ENCODE peak calls at places on chromosomes 12 and 14, in six cellular contexts. B, W, M, Z, T and G are unnamed samples.

GRCh38 chr12:100128509-100128908 is 14.2 kb downstream of the BLTP3B start:
- DNase-seq in W (no peak), T (peak; percentile 29), M (peak; percentile 70), Z (peak; percentile 41), B (peak; percentile 72), G (peak; percentile 70)

GRCh38 chr12:42485823-42486222 is 103.7 kb downstream of the PRICKLE1 start:
- DNase-seq in M (no peak), B (no peak), Z (no peak), W (no peak), T (no peak), G (no peak)

GRCh38 chr12:93087836-93088610 is 158.9 kb upstream of the EEA1 start:
- DNase-seq in T (no peak), Z (no peak), B (no peak), W (no peak), M (no peak), G (no peak)

GRCh38 chr12:123808167-123808566 is 46.1 kb downstream of the DNAH10 start:
- DNase-seq in Z (peak; percentile 7), T (no peak), M (peak; percentile 15), B (peak; percentile 15), W (no peak), G (peak; percentile 31)

GRCh38 chr14:76293923-76294322 is 82.0 kb upstream of the ESRRB start:
- DNase-seq in T (no peak), B (no peak), M (no peak), Z (no peak), W (no peak), G (no peak)

GRCh38 chr14:56902413-56902812 is 92.1 kb upstream of the OTX2 start:
- DNase-seq in Z (no peak), M (no peak), B (no peak), T (no peak), W (no peak), G (no peak)

GRCh38 chr12:124556896-124557501 is 10.4 kb downstream of the NCOR2 start:
- DNase-seq in B (no peak), T (no peak), W (no peak), M (no peak), Z (no peak), G (no peak)

GRCh38 chr14:51774209-51774608 is 86.2 kb upstream of the GNG2 start:
- DNase-seq in B (no peak), T (no peak), M (no peak), Z (no peak), W (no peak), G (no peak)

GRCh38 chr12:91677556-91677955 is 468.1 kb downstream of the BTG1 start:
- DNase-seq in B (no peak), W (no peak), Z (no peak), M (no peak), T (no peak), G (no peak)

GRCh38 chr12:19239616-19240234 is 110.2 kb downstream of the PLEKHA5 start:
- DNase-seq in Z (peak; percentile 86), M (peak; percentile 74), W (no peak), T (no peak), B (peak; percentile 65), G (peak; percentile 50)

GRCh38 chr14:71397371-71397770 is 490.1 kb downstream of the PCNX1 start:
- DNase-seq in B (no peak), M (no peak), W (no peak), Z (no peak), T (no peak), G (peak; percentile 59)

GRCh38 chr12:47144769-47145168 is 65.0 kb upstream of the AMIGO2 start:
- DNase-seq in W (no peak), T (no peak), B (no peak), M (no peak), Z (no peak), G (no peak)

GRCh38 chr14:28773917-28774691 is 7.5 kb downstream of the FOXG1 start:
- DNase-seq in T (no peak), Z (peak; percentile 30), M (peak; percentile 64), W (no peak), B (peak; percentile 66), G (peak; percentile 40)

GRCh38 chr14:33184587-33184986 is 245.9 kb downstream of the NPAS3 start:
- DNase-seq in M (peak; percentile 41), Z (no peak), W (no peak), B (peak; percentile 25), T (no peak), G (peak; percentile 29)

GRCh38 chr12:44286336-44286735 is 450.5 kb downstream of the TMEM117 start:
- DNase-seq in W (no peak), B (peak; percentile 49), M (peak; percentile 12), Z (peak; percentile 35), T (no peak), G (peak; percentile 47)

GRCh38 chr12:6688543-6688999 is 604 bp downstream of the ZNF384 start:
- DNase-seq in B (no peak), M (no peak), W (no peak), T (peak; percentile 46), Z (peak; percentile 13), G (peak; percentile 22)

GRCh38 chr12:40253936-40254335 is 29.1 kb downstream of the LRRK2 start:
- DNase-seq in M (peak; percentile 6), Z (peak; percentile 58), T (no peak), B (peak; percentile 66), W (no peak), G (peak; percentile 69)

DNA sequence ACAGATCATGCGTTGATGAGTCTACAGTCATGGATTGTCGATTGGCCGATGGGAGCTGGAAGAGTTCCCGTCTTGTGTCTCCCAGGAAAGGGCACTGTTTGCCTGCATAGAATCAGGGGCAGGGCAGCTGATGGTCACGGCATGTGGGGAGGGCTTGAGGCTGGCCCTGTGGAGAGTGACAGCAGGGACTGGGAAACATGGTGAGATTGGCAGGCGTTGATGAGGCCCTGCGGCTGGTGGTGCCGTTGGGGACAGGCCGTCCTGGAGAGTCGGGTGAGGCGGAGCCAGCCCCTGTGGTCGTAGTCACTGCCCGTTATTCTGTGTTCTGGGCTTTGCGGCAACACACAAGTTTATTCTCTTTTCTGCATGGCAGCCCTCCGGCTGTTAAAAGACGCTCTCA is 52.9 kb downstream of the TECPR2 start:
- DNase-seq in Z (no peak), M (no peak), B (no peak), T (no peak), W (no peak), G (no peak)
- H3K4me3 ChIP-seq in Z (no peak overlapping the region), M (no peak overlapping the region), B (no peak overlapping the region), T (no peak overlapping the region), W (no peak overlapping the region), G (no peak overlapping the region)

GRCh38 chr14:104786726-104787675 is 8.5 kb downstream of the AKT1 start:
- DNase-seq in W (no peak), B (no peak), M (no peak), Z (no peak), T (no peak), G (no peak)
- TF ChIP-seq CTCF in W (no peak), B (no peak), M (no peak), Z (no peak), T (no peak), G (no peak)

DNA sequence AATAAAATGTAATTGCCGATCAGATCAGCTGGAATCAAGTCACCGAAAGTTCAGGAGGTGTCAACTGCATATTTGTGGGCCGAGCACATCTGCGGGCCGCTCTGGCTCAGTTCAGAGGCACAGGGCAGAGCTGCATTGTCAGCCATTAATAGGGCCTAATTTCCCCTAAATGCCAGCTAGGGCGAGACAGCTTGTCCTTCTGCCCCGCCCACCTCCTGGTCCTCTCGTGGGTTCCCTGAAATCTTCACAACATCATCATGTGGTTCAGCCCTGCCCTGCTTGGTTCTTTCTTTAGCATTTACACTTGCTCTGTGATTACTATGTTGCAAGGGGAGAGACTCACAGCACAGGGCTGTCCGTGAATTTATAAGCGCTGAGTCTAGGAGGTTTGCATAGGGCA is 148.9 kb downstream of the CHST11 start:
- DNase-seq in M (peak; percentile 18), W (no peak), B (peak; percentile 74), T (peak; percentile 47), Z (no peak), G (peak; percentile 75)
- H3K4me3 ChIP-seq in M (no peak overlapping the region), W (no peak overlapping the region), B (no peak overlapping the region), T (no peak overlapping the region), Z (no peak overlapping the region), G (no peak overlapping the region)

GRCh38 chr14:21825147-21825743 is 151.6 kb upstream of the OR4E1 start:
- DNase-seq in B (peak; percentile 11), W (no peak), T (no peak), M (peak; percentile 22), Z (peak; percentile 4), G (no peak)
- TF ChIP-seq CTCF in B (peak; percentile 30), W (peak; percentile 66), T (no peak), M (peak; percentile 40), Z (peak; percentile 23), G (no peak)

GRCh38 chr14:100586520-100587247 is 533 bp downstream of the BEGAIN start:
- DNase-seq in B (peak; percentile 53), W (no peak), M (no peak), T (no peak), Z (no peak), G (no peak)
- H3K4me3 ChIP-seq in B (peak overlapping the region; percentile 44), W (peak overlapping the region; percentile 41), M (peak overlapping the region; percentile 41), T (peak overlapping the region; percentile 32), Z (peak overlapping the region; percentile 32), G (peak overlapping the region; percentile 22)

GRCh38 chr14:64745511-64746041 is 41.4 kb downstream of the PLEKHG3 start:
- DNase-seq in W (no peak), M (peak; percentile 17), T (no peak), Z (peak; percentile 43), B (no peak), G (peak; percentile 37)
- TF ChIP-seq CTCF in W (no peak), M (no peak), T (no peak), Z (peak; percentile 23), B (no peak), G (peak; percentile 37)